ENCODE peak calls at places on chromosome 1, in five cellular contexts. P is cardiac fibroblast; S is right cardiac atrium; F is GM20000; N is stimulated activated CD4-positive, alpha-beta T cell treated with anti-CD3 and anti-CD28 coated beads, Interleukin-12 subunit alpha, Interleukin-12 subunit beta, amount 100 ng/mL, for 4 hours. Z is an unnamed sample.

GRCh38 chr1:17239420-17239819 is 9.5 kb upstream of the PADI3 start:
- DNase-seq in N (no peak), P (peak; percentile 97), S (no peak), F (peak; percentile 58), Z (peak; percentile 13)

GRCh38 chr1:6547301-6547700 is 7.0 kb downstream of the NOL9 start:
- DNase-seq in F (no peak), P (peak; percentile 35), S (no peak), N (no peak), Z (no peak)

GRCh38 chr1:248793592-248793991 is 32.1 kb downstream of the SH3BP5L start:
- DNase-seq in N (no peak), P (no peak), S (no peak), F (peak; percentile 19), Z (no peak)

GRCh38 chr1:243264718-243265117 is 8.9 kb downstream of the SDCCAG8 start:
- DNase-seq in F (no peak), P (peak; percentile 93), S (no peak), N (no peak), Z (peak; percentile 98)

GRCh38 chr1:2271134-2271785 is 43.1 kb downstream of the SKI start:
- DNase-seq in N (no peak), S (peak; percentile 70), F (no peak), P (no peak), Z (no peak)

GRCh38 chr1:206867716-206868115 is 2.3 kb downstream of the IL20 start:
- DNase-seq in F (no peak), N (no peak), S (no peak), P (no peak), Z (no peak)

GRCh38 chr1:205837380-205837970 is 12.5 kb downstream of the PM20D1 start:
- DNase-seq in N (no peak), S (no peak), F (no peak), P (no peak), Z (no peak)

GRCh38 chr1:17235135-17235880 is 13.6 kb upstream of the PADI3 start:
- DNase-seq in F (no peak), N (no peak), S (no peak), P (no peak), Z (no peak)

GRCh38 chr1:14366361-14367018 is 232.0 kb upstream of the KAZN start:
- DNase-seq in F (no peak), S (peak; percentile 81), P (no peak), N (no peak), Z (no peak)

GRCh38 chr1:94396356-94396755 is 21.8 kb upstream of the ABCD3 start:
- DNase-seq in S (no peak), P (peak; percentile 10), N (no peak), F (no peak), Z (no peak)

GRCh38 chr1:24897263-24898151 is 32.6 kb downstream of the RUNX3 start:
- DNase-seq in N (no peak), S (no peak), F (peak; percentile 9), P (no peak), Z (no peak)

GRCh38 chr1:158046726-158047510 is 53.5 kb downstream of the KIRREL1 start:
- DNase-seq in S (no peak), P (no peak), F (no peak), N (no peak), Z (no peak)

GRCh38 chr1:20160034-20160433 is 20.9 kb downstream of the PLA2G2F start:
- DNase-seq in S (no peak), N (no peak), P (peak; percentile 22), F (no peak), Z (no peak)

GRCh38 chr1:95259245-95259644 is 25.2 kb downstream of the RWDD3 start:
- DNase-seq in P (no peak), N (no peak), F (no peak), S (no peak), Z (no peak)

GRCh38 chr1:228004331-228004871 is 2.4 kb upstream of the WNT3A start:
- DNase-seq in S (peak; percentile 41), P (peak; percentile 39), N (no peak), F (peak; percentile 77), Z (no peak)

GRCh38 chr1:63795455-63795854 is 21.6 kb downstream of the ROR1 start:
- DNase-seq in P (no peak), S (no peak), F (no peak), N (no peak), Z (no peak)

GRCh38 chr1:179169616-179170467 is 59.6 kb downstream of the ABL2 start:
- DNase-seq in S (no peak), P (peak; percentile 86), F (no peak), N (no peak), Z (no peak)

GRCh38 chr1:87227651-87228050 is 101.0 kb upstream of the LMO4 start:
- DNase-seq in P (no peak), S (no peak), F (no peak), N (no peak), Z (no peak)